ENCODE peak calls at places on chromosomes 5 and 9, in five cellular contexts. One of them, this sample, is unnamed.

GRCh38 chr9:113164536-113165300 is 13.9 kb downstream of the SLC31A2 start:
- DNase-seq in mesothelial cell of epicardium: no peak
- DNase-seq in NCI-H345: no peak
- DNase-seq in activated CD8-positive, alpha-beta memory T cell treated with anti-CD3 and anti-CD28 coated beads for 48 hours: no peak
- DNase-seq in germinal center: no peak
- DNase-seq in this sample: no peak

GRCh38 chr9:112569186-112569585 is 82.6 kb downstream of the KIAA1958 start:
- DNase-seq in mesothelial cell of epicardium: no peak
- DNase-seq in NCI-H345: no peak
- DNase-seq in activated CD8-positive, alpha-beta memory T cell treated with anti-CD3 and anti-CD28 coated beads for 48 hours: no peak
- DNase-seq in germinal center: no peak
- DNase-seq in this sample: no peak

GRCh38 chr9:135670721-135671590 is 7.8 kb downstream of the LCN9 start:
- DNase-seq in mesothelial cell of epicardium: no peak
- DNase-seq in NCI-H345: peak; percentile 12
- DNase-seq in activated CD8-positive, alpha-beta memory T cell treated with anti-CD3 and anti-CD28 coated beads for 48 hours: no peak
- DNase-seq in germinal center: no peak
- DNase-seq in this sample: no peak

GRCh38 chr9:114289571-114290481 is 33.1 kb upstream of the ORM1 start:
- DNase-seq in mesothelial cell of epicardium: no peak
- DNase-seq in NCI-H345: no peak
- DNase-seq in activated CD8-positive, alpha-beta memory T cell treated with anti-CD3 and anti-CD28 coated beads for 48 hours: no peak
- DNase-seq in germinal center: no peak
- DNase-seq in this sample: no peak

GRCh38 chr5:17235736-17236330 is 18.4 kb downstream of the BASP1 start:
- DNase-seq in mesothelial cell of epicardium: no peak
- DNase-seq in NCI-H345: no peak
- DNase-seq in activated CD8-positive, alpha-beta memory T cell treated with anti-CD3 and anti-CD28 coated beads for 48 hours: no peak
- DNase-seq in germinal center: no peak
- DNase-seq in this sample: no peak

GRCh38 chr9:7656648-7657047 is 142.9 kb downstream of the DMAC1 start:
- DNase-seq in mesothelial cell of epicardium: no peak
- DNase-seq in NCI-H345: peak; percentile 36
- DNase-seq in activated CD8-positive, alpha-beta memory T cell treated with anti-CD3 and anti-CD28 coated beads for 48 hours: no peak
- DNase-seq in germinal center: no peak
- DNase-seq in this sample: no peak

GRCh38 chr5:173891367-173891766 is 3.2 kb downstream of the CPEB4 start:
- DNase-seq in mesothelial cell of epicardium: no peak
- DNase-seq in NCI-H345: no peak
- DNase-seq in activated CD8-positive, alpha-beta memory T cell treated with anti-CD3 and anti-CD28 coated beads for 48 hours: no peak
- DNase-seq in germinal center: no peak
- DNase-seq in this sample: no peak

GRCh38 chr9:13446261-13446660 is 166.8 kb upstream of the MPDZ start:
- DNase-seq in mesothelial cell of epicardium: no peak
- DNase-seq in NCI-H345: peak; percentile 46
- DNase-seq in activated CD8-positive, alpha-beta memory T cell treated with anti-CD3 and anti-CD28 coated beads for 48 hours: no peak
- DNase-seq in germinal center: no peak
- DNase-seq in this sample: no peak

GRCh38 chr9:137783521-137783920 is 94.1 kb upstream of the CACNA1B start:
- DNase-seq in mesothelial cell of epicardium: no peak
- DNase-seq in NCI-H345: no peak
- DNase-seq in activated CD8-positive, alpha-beta memory T cell treated with anti-CD3 and anti-CD28 coated beads for 48 hours: no peak
- DNase-seq in germinal center: no peak
- DNase-seq in this sample: no peak

GRCh38 chr5:127785098-127785927 is 82.1 kb downstream of the CCDC192 start:
- DNase-seq in mesothelial cell of epicardium: no peak
- DNase-seq in NCI-H345: no peak
- DNase-seq in activated CD8-positive, alpha-beta memory T cell treated with anti-CD3 and anti-CD28 coated beads for 48 hours: no peak
- DNase-seq in germinal center: no peak
- DNase-seq in this sample: no peak

GRCh38 chr9:107158321-107158720 is 124.8 kb upstream of the RAD23B start:
- DNase-seq in mesothelial cell of epicardium: no peak
- DNase-seq in NCI-H345: peak; percentile 43
- DNase-seq in activated CD8-positive, alpha-beta memory T cell treated with anti-CD3 and anti-CD28 coated beads for 48 hours: no peak
- DNase-seq in germinal center: peak; percentile 8
- DNase-seq in this sample: no peak

GRCh38 chr5:171827162-171827561 is 41.5 kb downstream of the SMIM23 start:
- DNase-seq in mesothelial cell of epicardium: no peak
- DNase-seq in NCI-H345: no peak
- DNase-seq in activated CD8-positive, alpha-beta memory T cell treated with anti-CD3 and anti-CD28 coated beads for 48 hours: no peak
- DNase-seq in germinal center: no peak
- DNase-seq in this sample: no peak

GRCh38 chr5:4563400-4563799 is 576.7 kb upstream of the ADAMTS16 start:
- DNase-seq in mesothelial cell of epicardium: no peak
- DNase-seq in NCI-H345: no peak
- DNase-seq in activated CD8-positive, alpha-beta memory T cell treated with anti-CD3 and anti-CD28 coated beads for 48 hours: no peak
- DNase-seq in germinal center: no peak
- DNase-seq in this sample: no peak

GRCh38 chr5:140311011-140311467 is 8.1 kb upstream of the PFDN1 start:
- DNase-seq in mesothelial cell of epicardium: no peak
- DNase-seq in NCI-H345: no peak
- DNase-seq in activated CD8-positive, alpha-beta memory T cell treated with anti-CD3 and anti-CD28 coated beads for 48 hours: no peak
- DNase-seq in germinal center: no peak
- DNase-seq in this sample: no peak

GRCh38 chr9:36046923-36047322 is 10.2 kb downstream of the RECK start:
- DNase-seq in mesothelial cell of epicardium: no peak
- DNase-seq in NCI-H345: no peak
- DNase-seq in activated CD8-positive, alpha-beta memory T cell treated with anti-CD3 and anti-CD28 coated beads for 48 hours: no peak
- DNase-seq in germinal center: no peak
- DNase-seq in this sample: no peak

GRCh38 chr5:157303667-157304327 is 37.9 kb downstream of the CYFIP2 start:
- DNase-seq in mesothelial cell of epicardium: no peak
- DNase-seq in NCI-H345: no peak
- DNase-seq in activated CD8-positive, alpha-beta memory T cell treated with anti-CD3 and anti-CD28 coated beads for 48 hours: no peak
- DNase-seq in germinal center: no peak
- DNase-seq in this sample: peak; percentile 39

GRCh38 chr5:124905256-124905655 is 158.8 kb upstream of the ZNF608 start:
- DNase-seq in mesothelial cell of epicardium: no peak
- DNase-seq in NCI-H345: no peak
- DNase-seq in activated CD8-positive, alpha-beta memory T cell treated with anti-CD3 and anti-CD28 coated beads for 48 hours: no peak
- DNase-seq in germinal center: no peak
- DNase-seq in this sample: no peak

GRCh38 chr5:172941067-172941516 is 18.1 kb upstream of the RPL26L1 start:
- DNase-seq in mesothelial cell of epicardium: no peak
- DNase-seq in NCI-H345: peak; percentile 45
- DNase-seq in activated CD8-positive, alpha-beta memory T cell treated with anti-CD3 and anti-CD28 coated beads for 48 hours: no peak
- DNase-seq in germinal center: no peak
- DNase-seq in this sample: no peak

GRCh38 chr9:27653246-27653645 is 80.0 kb upstream of the C9orf72 start:
- DNase-seq in mesothelial cell of epicardium: no peak
- DNase-seq in NCI-H345: no peak
- DNase-seq in activated CD8-positive, alpha-beta memory T cell treated with anti-CD3 and anti-CD28 coated beads for 48 hours: no peak
- DNase-seq in germinal center: no peak
- DNase-seq in this sample: no peak

GRCh38 chr9:129626944-129627297 is 958 bp downstream of the NTMT1 start:
- DNase-seq in mesothelial cell of epicardium: no peak
- DNase-seq in NCI-H345: no peak
- DNase-seq in activated CD8-positive, alpha-beta memory T cell treated with anti-CD3 and anti-CD28 coated beads for 48 hours: no peak
- DNase-seq in germinal center: no peak
- DNase-seq in this sample: peak; percentile 31

GRCh38 chr5:149014634-149015033 is 48.2 kb downstream of the SH3TC2 start:
- DNase-seq in mesothelial cell of epicardium: no peak
- DNase-seq in NCI-H345: no peak
- DNase-seq in activated CD8-positive, alpha-beta memory T cell treated with anti-CD3 and anti-CD28 coated beads for 48 hours: no peak
- DNase-seq in germinal center: no peak
- DNase-seq in this sample: no peak

GRCh38 chr5:139647406-139648204 is 544 bp upstream of the CXXC5 start:
- DNase-seq in mesothelial cell of epicardium: no peak
- DNase-seq in NCI-H345: no peak
- DNase-seq in activated CD8-positive, alpha-beta memory T cell treated with anti-CD3 and anti-CD28 coated beads for 48 hours: no peak
- DNase-seq in germinal center: no peak
- DNase-seq in this sample: no peak

GRCh38 chr9:21682981-21683380 is 119.5 kb upstream of the MTAP start:
- DNase-seq in mesothelial cell of epicardium: no peak
- DNase-seq in NCI-H345: no peak
- DNase-seq in activated CD8-positive, alpha-beta memory T cell treated with anti-CD3 and anti-CD28 coated beads for 48 hours: no peak
- DNase-seq in germinal center: no peak
- DNase-seq in this sample: no peak

GRCh38 chr5:90020575-90021535 is 388.7 kb downstream of the CETN3 start:
- DNase-seq in mesothelial cell of epicardium: no peak
- DNase-seq in NCI-H345: peak; percentile 8
- DNase-seq in activated CD8-positive, alpha-beta memory T cell treated with anti-CD3 and anti-CD28 coated beads for 48 hours: no peak
- DNase-seq in germinal center: peak; percentile 5
- DNase-seq in this sample: no peak